ENCODE peak calls at places on chromosome 4, in six cellular contexts. B is colonic mucosa, E is spleen, A is sigmoid colon, S is CD14-positive monocyte, U is natural killer cell. G is an unnamed sample.

GRCh38 chr4:42398448-42399355 is 1.4 kb downstream of the SHISA3 start:
- DNase-seq in B (no peak), E (no peak), A (no peak), S (no peak), U (no peak), G (no peak)

GRCh38 chr4:156790866-156791265 is 180.7 kb downstream of the PDGFC start:
- DNase-seq in B (no peak), E (no peak), A (no peak), S (no peak), U (no peak), G (no peak)

GRCh38 chr4:110518889-110519490 is 43.0 kb downstream of the ENPEP start:
- DNase-seq in B (peak; percentile 48), E (no peak), A (no peak), S (no peak), U (no peak), G (no peak)

GRCh38 chr4:118076958-118077766 is 42.9 kb downstream of the NDST3 start:
- DNase-seq in B (peak; percentile 22), E (no peak), A (no peak), S (no peak), U (no peak), G (peak; percentile 29)

GRCh38 chr4:67871867-67872266 is 11.9 kb downstream of the TMPRSS11D start:
- DNase-seq in B (no peak), E (no peak), A (no peak), S (no peak), U (no peak), G (no peak)

GRCh38 chr4:2925496-2925895 is 37.7 kb downstream of the NOP14 start:
- DNase-seq in B (no peak), E (peak; percentile 12), A (no peak), S (no peak), U (no peak), G (peak; percentile 24)

GRCh38 chr4:19577121-19577520 is 674.6 kb upstream of the SLIT2 start:
- DNase-seq in B (no peak), E (no peak), A (no peak), S (no peak), U (no peak), G (no peak)

GRCh38 chr4:106246441-106246840 is 69.6 kb downstream of the TBCK start:
- DNase-seq in B (no peak), E (no peak), A (no peak), S (no peak), U (no peak), G (no peak)

GRCh38 chr4:16083217-16084191 is at the start of gene PROM1:
- DNase-seq in B (peak; percentile 60), E (peak; percentile 73), A (no peak), S (no peak), U (no peak), G (no peak)

GRCh38 chr4:156941940-156942548 is 29.6 kb downstream of the PDGFC start:
- DNase-seq in B (peak; percentile 26), E (no peak), A (peak; percentile 84), S (no peak), U (no peak), G (peak; percentile 89)

GRCh38 chr4:158020734-158021346 is 152.0 kb downstream of the GASK1B start:
- DNase-seq in B (no peak), E (no peak), A (no peak), S (no peak), U (no peak), G (no peak)

GRCh38 chr4:164906368-164906767 is 29.4 kb downstream of the APELA start:
- DNase-seq in B (no peak), E (no peak), A (no peak), S (no peak), U (no peak), G (no peak)

GRCh38 chr4:174037631-174038030 is 245.8 kb downstream of the FBXO8 start:
- DNase-seq in B (no peak), E (no peak), A (no peak), S (no peak), U (no peak), G (no peak)

GRCh38 chr4:39521253-39521908 is 5.9 kb downstream of the UGDH start:
- DNase-seq in B (no peak), E (no peak), A (no peak), S (no peak), U (no peak), G (no peak)

GRCh38 chr4:77232653-77233052 is 75.6 kb downstream of the CCNG2 start:
- DNase-seq in B (no peak), E (no peak), A (no peak), S (no peak), U (no peak), G (no peak)

GRCh38 chr4:171849823-171850222 is 36.6 kb downstream of the GALNTL6 start:
- DNase-seq in B (no peak), E (no peak), A (no peak), S (no peak), U (no peak), G (no peak)

GRCh38 chr4:129384974-129385373 is 289.0 kb downstream of the C4orf33 start:
- DNase-seq in B (no peak), E (no peak), A (no peak), S (no peak), U (no peak), G (no peak)

GRCh38 chr4:164402554-164402953 is 351.4 kb upstream of the SMIM31 start:
- DNase-seq in B (no peak), E (no peak), A (no peak), S (no peak), U (no peak), G (no peak)

GRCh38 chr4:26878729-26879415 is 18.2 kb downstream of the STIM2 start:
- DNase-seq in B (no peak), E (no peak), A (no peak), S (no peak), U (no peak), G (no peak)

GRCh38 chr4:21765810-21766407 is 182.7 kb downstream of the KCNIP4 start:
- DNase-seq in B (peak; percentile 43), E (no peak), A (no peak), S (no peak), U (no peak), G (no peak)

GRCh38 chr4:72418458-72418857 is 150.6 kb downstream of the ADAMTS3 start:
- DNase-seq in B (peak; percentile 17), E (no peak), A (no peak), S (no peak), U (no peak), G (no peak)

GRCh38 chr4:99815597-99816011 is 1.0 kb upstream of the DAPP1 start:
- DNase-seq in B (peak; percentile 81), E (no peak), A (no peak), S (no peak), U (no peak), G (no peak)

GRCh38 chr4:25310066-25310824 is 2.3 kb upstream of the ZCCHC4 start:
- DNase-seq in B (no peak), E (no peak), A (no peak), S (no peak), U (no peak), G (no peak)

GRCh38 chr4:107828315-107828714 is 3.6 kb downstream of the SGMS2 start:
- DNase-seq in B (no peak), E (no peak), A (no peak), S (no peak), U (no peak), G (no peak)

DNA sequence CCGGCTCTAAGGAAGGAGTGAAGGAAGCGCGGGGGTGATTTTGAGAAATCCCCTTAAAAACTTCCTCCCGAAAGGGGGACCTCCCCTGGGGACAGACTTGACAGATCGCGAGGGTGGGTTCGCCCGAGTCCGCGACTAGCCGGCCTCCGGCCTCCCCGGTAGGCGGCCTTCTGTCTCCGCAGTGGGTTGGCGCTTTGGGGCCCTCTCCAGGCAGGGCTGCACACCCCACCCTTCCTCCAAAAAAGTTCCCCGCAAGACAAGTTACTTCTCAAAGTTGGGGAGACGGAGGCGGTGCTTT is 24.8 kb downstream of the HOPX start:
- DNase-seq in B (no peak), E (peak; percentile 87), A (no peak), S (no peak), U (no peak), G (no peak)
- TF ChIP-seq CTCF in B (no peak), E (peak; percentile 13), A (no peak), S (peak; percentile 12), U (peak; percentile 53), G (peak; percentile 58)

GRCh38 chr4:54382623-54383022 is 153.5 kb downstream of the PDGFRA start:
- DNase-seq in B (no peak), E (no peak), A (no peak), S (no peak), U (no peak), G (no peak)

GRCh38 chr4:54386693-54387092 is 157.6 kb downstream of the PDGFRA start:
- DNase-seq in B (no peak), E (no peak), A (no peak), S (no peak), U (no peak), G (no peak)

GRCh38 chr4:54386270-54386669 is 157.2 kb downstream of the PDGFRA start:
- DNase-seq in B (no peak), E (no peak), A (no peak), S (no peak), U (no peak), G (no peak)

GRCh38 chr4:54384152-54384551 is 155.1 kb downstream of the PDGFRA start:
- DNase-seq in B (no peak), E (no peak), A (no peak), S (no peak), U (no peak), G (no peak)

GRCh38 chr4:54384563-54384962 is 155.5 kb downstream of the PDGFRA start:
- DNase-seq in B (peak; percentile 38), E (no peak), A (no peak), S (no peak), U (no peak), G (no peak)
- TF ChIP-seq CTCF in B (peak; percentile 26), E (peak; percentile 49), A (no peak), S (no peak), U (no peak), G (peak; percentile 78)

GRCh38 chr4:5824635-5825034 is 68.3 kb downstream of the CRMP1 start:
- DNase-seq in B (no peak), E (no peak), A (no peak), S (no peak), U (no peak), G (no peak)
- TF ChIP-seq CTCF in B (peak; percentile 13), E (peak; percentile 46), A (no peak), S (peak; percentile 24), U (no peak), G (peak; percentile 78)

GRCh38 chr4:8274772-8275241 is 5.3 kb downstream of the HTRA3 start:
- DNase-seq in B (peak; percentile 65), E (no peak), A (peak; percentile 98), S (no peak), U (no peak), G (no peak)
- TF ChIP-seq CTCF in B (no peak), E (no peak), A (no peak), S (no peak), U (no peak), G (peak; percentile 71)

GRCh38 chr4:40843696-40844095 is 93.9 kb downstream of the NSUN7 start:
- DNase-seq in B (peak; percentile 25), E (no peak), A (peak; percentile 7), S (no peak), U (no peak), G (no peak)
- TF ChIP-seq CTCF in B (no peak), E (peak; percentile 53), A (no peak), S (peak; percentile 64), U (no peak), G (peak; percentile 18)

G was measured in chondrocyte.